ENCODE peak calls at places on chromosome 17, in ten cellular contexts. F is spleen, T is left ventricle myocardium inferior, B is ascending aorta, J is transverse colon, R is right atrium auricular region, G is suprapubic skin, Q is IMR-90, H is mucosa of descending colon, X is fibroblast of lung. E is an unnamed sample. For H3K36me3 and H3K4me1, the result is how much of the 10 kb centered on the place peaks cover.

GRCh38 chr17:15247891-15248529 is 17.1 kb downstream of the PMP22 start:
- DNase-seq in F (peak), T (no peak), B (no peak), J (no peak), R (peak), G (no peak), Q (no peak), H (no peak), X (no peak), E (no peak)

GRCh38 chr17:56171186-56171959 is 18.1 kb downstream of the ANKFN1 start:
- DNase-seq in F (no peak), T (no peak), B (no peak), J (no peak), R (no peak), G (no peak), Q (no peak), H (no peak), X (no peak), E (no peak)

GRCh38 chr17:74963656-74964055 is 8.9 kb downstream of the HID1 start:
- DNase-seq in F (no peak), T (no peak), B (no peak), J (no peak), R (no peak), G (no peak), Q (no peak), H (no peak), X (no peak), E (no peak)

GRCh38 chr17:39002991-39003715 is 36.0 kb upstream of the FBXO47 start:
- DNase-seq in F (no peak), T (peak), B (peak), J (peak), R (peak), G (peak), Q (no peak), H (peak), X (peak), E (no peak)

GRCh38 chr17:14301761-14302401 is 1.0 kb downstream of the HS3ST3B1 start:
- DNase-seq in F (peak), T (peak), B (no peak), J (peak), R (no peak), G (no peak), Q (peak), H (peak), X (peak), E (no peak)

GRCh38 chr17:39979021-39979660 is 1.5 kb upstream of the PSMD3 start:
- DNase-seq in F (no peak), T (no peak), B (no peak), J (no peak), R (no peak), G (no peak), Q (peak), H (no peak), X (peak), E (no peak)

GRCh38 chr17:76937238-76937637 is 69.0 kb downstream of the MGAT5B start:
- DNase-seq in F (no peak), T (no peak), B (no peak), J (no peak), R (no peak), G (no peak), Q (no peak), H (no peak), X (no peak), E (no peak)

GRCh38 chr17:249236-249993 is 68.0 kb upstream of the DOC2B start:
- DNase-seq in F (peak), T (peak), B (no peak), J (peak), R (no peak), G (peak), Q (no peak), H (peak), X (no peak), E (no peak)

GRCh38 chr17:77681820-77682219 is 276.7 kb upstream of the TNRC6C start:
- DNase-seq in F (no peak), T (peak), B (no peak), J (peak), R (no peak), G (peak), Q (peak), H (no peak), X (peak), E (peak)

GRCh38 chr17:65592131-65592965 is 30.9 kb upstream of the AXIN2 start:
- DNase-seq in F (no peak), T (no peak), B (no peak), J (no peak), R (no peak), G (no peak), Q (no peak), H (peak), X (no peak), E (no peak)

GRCh38 chr17:2855063-2855600 is 58.9 kb downstream of the RAP1GAP2 start:
- DNase-seq in F (no peak), T (no peak), B (no peak), J (no peak), R (no peak), G (no peak), Q (peak), H (no peak), X (no peak), E (no peak)

GRCh38 chr17:36941265-36942021 is 4.2 kb downstream of the LHX1 start:
- DNase-seq in F (no peak), T (no peak), B (no peak), J (no peak), R (no peak), G (no peak), Q (no peak), H (no peak), X (no peak), E (no peak)

GRCh38 chr17:83192161-83192788 is 112.9 kb downstream of the METRNL start:
- DNase-seq in F (peak), T (peak), B (peak), J (peak), R (peak), G (peak), Q (peak), H (peak), X (peak), E (no peak)

DNA sequence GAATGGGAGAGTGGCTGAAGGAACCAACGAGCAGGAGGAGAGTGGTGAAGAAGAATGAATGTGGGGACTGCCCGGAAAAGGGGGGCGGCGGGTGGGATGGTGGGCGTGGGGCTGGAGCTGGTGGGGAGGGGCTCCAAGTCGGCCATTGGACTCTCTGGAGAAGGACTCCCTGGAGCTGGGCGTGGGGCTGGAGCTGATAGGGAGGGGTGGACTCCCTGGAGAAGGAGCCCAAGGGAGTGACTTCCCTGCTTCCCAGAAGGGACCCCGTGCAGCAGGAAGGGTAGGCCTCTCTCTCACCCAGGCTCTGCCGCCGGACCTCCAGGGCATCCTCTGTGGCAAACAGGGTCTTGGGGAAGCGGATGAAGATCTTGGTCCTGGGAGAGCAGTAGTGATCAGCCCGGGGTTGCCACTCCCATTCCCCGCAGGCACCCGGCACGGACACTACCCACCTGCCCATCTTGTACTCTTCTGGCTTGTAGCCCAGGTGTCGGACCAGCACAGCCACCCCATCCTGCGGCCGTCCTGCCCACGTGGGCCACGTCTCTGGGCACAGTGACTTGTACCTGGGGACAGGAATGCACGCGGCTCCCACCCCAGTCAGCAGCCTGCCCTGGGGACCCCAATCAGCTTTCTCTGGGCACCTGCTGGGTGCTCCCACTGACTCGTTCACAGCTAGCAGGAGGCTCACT is 14.9 kb upstream of the CRK start:
- DNase-seq in F (no peak), T (no peak), B (no peak), J (no peak), R (no peak), G (no peak), Q (no peak), H (no peak), X (no peak), E (no peak)
- H3K36me3 ChIP-seq in F (under half), T (half or more), B (half or more), J (under half), R (half or more), G (half or more), Q (half or more), H (under half), X (under half), E (under half)

GRCh38 chr17:67246398-67246647 is 1.3 kb upstream of the HELZ start:
- DNase-seq in F (no peak), T (no peak), B (no peak), J (no peak), R (peak), G (no peak), Q (peak), H (no peak), X (no peak), E (no peak)

GRCh38 chr17:67245073-67245693 is at the start of gene HELZ:
- DNase-seq in F (peak), T (peak), B (no peak), J (peak), R (peak), G (peak), Q (peak), H (peak), X (peak), E (peak)

GRCh38 chr17:67245694-67246397 is 850 bp upstream of the HELZ start:
- DNase-seq in F (peak), T (peak), B (no peak), J (peak), R (no peak), G (no peak), Q (no peak), H (peak), X (no peak), E (peak)

GRCh38 chr17:67243284-67243683 is 1.7 kb downstream of the HELZ start:
- DNase-seq in F (no peak), T (no peak), B (no peak), J (no peak), R (no peak), G (no peak), Q (no peak), H (no peak), X (no peak), E (no peak)

DNA sequence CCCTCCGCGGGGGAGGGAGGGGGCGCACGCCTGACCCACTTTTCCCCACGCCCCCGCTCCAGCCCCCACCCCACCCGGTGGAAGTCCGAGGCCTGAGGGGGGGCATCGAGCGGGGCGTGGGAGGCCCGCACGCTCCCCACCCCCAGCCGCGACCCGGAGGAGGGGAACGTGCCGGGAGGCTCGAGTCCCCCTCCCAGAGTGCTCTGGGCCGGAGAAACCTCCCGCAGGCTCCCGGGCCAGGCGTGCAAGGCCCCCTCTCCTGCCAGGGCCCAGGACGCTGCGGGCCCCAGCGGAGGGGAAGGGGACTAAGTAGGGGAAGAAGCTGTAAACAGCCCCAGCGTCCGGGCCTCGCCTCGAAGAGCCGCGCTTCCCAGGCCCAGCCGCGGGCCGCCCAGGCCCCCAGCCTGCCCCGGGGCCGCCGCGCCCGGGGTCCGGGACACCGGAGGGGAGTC is 349 bp downstream of the HELZ start:
- DNase-seq in F (peak), T (peak), B (no peak), J (peak), R (no peak), G (no peak), Q (no peak), H (peak), X (no peak), E (peak)
- TF ChIP-seq CTCF in F (no peak), T (no peak), B (no peak), J (no peak), R (no peak), G (no peak), Q (no peak), H (no peak), X (no peak), E (no peak)

DNA sequence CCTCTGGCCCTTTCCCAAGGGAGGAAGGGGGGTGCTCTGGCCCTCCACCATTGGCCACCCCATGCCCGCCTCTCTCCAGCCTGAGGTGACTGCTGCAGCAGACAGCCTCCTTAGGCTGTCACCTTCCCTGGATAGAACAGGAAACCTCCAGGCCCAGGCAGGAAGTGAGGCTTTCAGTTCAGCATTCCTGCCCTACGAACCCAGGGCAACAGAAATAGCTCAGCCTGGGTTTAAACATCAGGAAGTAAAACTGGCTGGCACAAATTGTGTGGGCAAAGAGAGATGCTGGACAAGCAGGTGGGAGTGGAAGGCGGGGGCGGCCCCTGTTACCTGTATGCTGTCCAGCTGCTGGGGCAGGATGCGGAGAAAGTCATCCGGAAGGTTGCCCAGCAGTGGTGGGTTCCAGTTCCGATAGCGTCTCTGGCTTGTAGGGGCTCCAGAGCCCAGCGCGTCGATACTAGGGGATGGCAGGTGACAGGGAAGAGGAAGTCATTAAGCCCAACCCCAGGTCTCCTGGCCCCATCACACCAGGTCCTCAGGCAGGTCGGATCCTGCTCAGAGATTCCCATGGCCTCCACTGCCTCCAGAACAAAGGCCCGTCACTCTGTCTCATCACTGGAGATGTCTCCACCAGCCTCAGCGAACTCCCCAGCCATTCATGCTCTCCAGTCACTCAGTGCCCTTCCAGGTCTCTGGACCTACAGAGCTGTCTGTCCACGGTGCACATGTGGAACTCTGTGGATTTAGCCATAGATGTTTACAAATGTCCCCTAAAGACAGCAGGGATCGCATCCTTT is 23.6 kb upstream of the MRPS23 start:
- DNase-seq in F (no peak), T (no peak), B (no peak), J (no peak), R (no peak), G (no peak), Q (no peak), H (peak), X (no peak), E (no peak)
- H3K4me1 ChIP-seq in F (half or more), T (half or more), B (under half), J (half or more), R (half or more), G (half or more), Q (half or more), H (under half), X (half or more), E (under half)

DNA sequence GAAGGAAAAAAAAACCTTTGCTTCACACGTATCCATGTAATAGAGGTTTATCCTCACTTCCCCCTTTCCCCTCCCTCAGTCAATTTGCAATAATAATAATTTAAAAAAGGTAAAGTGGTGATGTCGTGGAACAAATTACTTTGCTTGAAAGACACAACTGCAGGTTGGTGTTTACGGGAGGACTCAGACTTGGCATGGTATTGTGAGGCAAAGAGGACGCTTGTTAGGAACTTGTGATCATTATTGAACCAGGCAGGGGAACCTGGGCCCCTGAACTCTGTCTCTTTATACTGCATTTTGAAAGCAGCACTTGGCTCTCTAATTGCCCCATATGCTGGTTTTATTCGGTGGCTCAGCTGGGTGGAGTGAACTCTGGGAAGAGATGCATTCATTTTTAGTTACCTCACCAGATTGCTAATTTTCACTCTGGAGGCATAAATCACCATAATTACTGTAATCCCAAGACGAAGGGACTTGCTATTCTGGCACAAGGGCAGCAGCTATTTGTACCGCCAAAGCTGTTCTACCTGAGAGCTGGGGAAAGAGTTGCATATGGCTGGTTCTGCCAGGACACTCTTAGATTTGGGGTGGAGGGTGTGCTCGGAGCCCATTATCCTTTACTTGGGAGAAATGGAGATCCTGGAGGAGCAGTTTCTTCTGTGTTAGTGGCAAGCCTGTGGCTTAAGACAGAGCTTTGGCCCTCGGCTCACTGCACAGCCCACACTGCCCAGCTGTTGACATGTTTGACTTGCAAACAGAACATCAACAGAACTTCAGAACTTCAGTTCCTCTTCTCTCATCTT is 5.7 kb upstream of the DHX8 start:
- DNase-seq in F (no peak), T (no peak), B (no peak), J (no peak), R (no peak), G (no peak), Q (no peak), H (no peak), X (no peak), E (no peak)
- H3K36me3 ChIP-seq in F (under half), T (under half), B (under half), J (under half), R (under half), G (under half), Q (under half), H (under half), X (under half), E (under half)

GRCh38 chr17:8152112-8152775 is at the start of gene PER1:
- DNase-seq in F (peak), T (peak), B (peak), J (peak), R (peak), G (peak), Q (peak), H (peak), X (peak), E (peak)
- TF ChIP-seq CTCF in F (no peak), T (no peak), B (no peak), J (no peak), R (no peak), G (no peak), Q (no peak), H (no peak), X (no peak), E (no peak)

DNA sequence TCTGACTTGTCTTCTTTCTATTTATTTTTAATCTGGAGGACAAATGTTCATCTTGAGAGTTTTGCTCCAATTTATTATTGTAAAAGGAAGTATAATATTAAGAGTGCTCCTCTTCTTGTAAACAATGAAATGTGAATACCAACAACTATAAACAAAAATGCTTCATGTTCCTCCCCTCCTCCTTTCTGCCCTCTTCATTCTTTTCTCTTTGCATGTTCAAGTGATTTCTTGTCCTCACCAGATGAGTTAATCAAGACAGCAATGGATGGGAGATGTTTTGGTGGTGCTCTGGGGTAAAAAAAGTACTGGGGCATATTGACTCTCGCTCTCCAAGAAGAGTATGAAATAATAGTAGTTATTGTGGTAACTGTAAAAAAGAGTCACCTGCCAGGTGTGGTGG is 24.3 kb downstream of the ITGB3 start:
- DNase-seq in F (no peak), T (no peak), B (no peak), J (no peak), R (no peak), G (no peak), Q (peak), H (no peak), X (peak), E (no peak)
- H3K4me1 ChIP-seq in F (half or more), T (half or more), B (under half), J (half or more), R (half or more), G (half or more), Q (half or more), H (under half), X (under half), E (under half)

DNA sequence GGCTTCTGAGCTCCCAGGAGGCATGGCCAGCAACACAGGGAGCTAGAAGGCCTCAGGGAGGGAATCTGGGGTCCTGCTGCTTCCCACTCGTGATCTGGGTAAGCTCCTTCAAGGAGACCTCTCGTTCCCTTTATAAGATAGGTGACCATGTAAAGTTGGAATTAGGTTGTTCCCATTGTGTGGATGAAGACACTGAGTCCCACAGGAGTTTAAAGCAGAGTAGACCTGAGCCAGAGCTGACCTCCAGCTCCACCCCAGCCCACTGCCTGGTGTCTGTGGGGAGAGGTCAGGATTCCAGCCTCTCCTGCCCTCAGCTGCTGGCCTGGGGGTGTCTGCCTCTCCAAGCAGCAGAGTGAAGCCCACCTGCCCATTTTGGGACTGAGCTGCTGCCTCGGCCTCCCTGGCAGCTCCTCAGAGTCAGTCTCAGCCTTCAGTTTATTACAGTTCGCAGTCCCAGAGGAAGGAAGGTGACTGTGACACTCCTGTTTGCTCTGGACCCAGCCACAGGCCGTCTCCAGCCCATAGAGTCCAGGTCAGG is 33.1 kb upstream of the LGALS9 start:
- DNase-seq in F (peak), T (no peak), B (no peak), J (no peak), R (no peak), G (no peak), Q (no peak), H (peak), X (no peak), E (no peak)
- H3K36me3 ChIP-seq in F (under half), T (under half), B (under half), J (under half), R (under half), G (half or more), Q (half or more), H (under half), X (under half), E (under half)

E was measured in BE2C.